ENCODE peak calls at places on chromosomes 5 and 9, in six cellular contexts. A is psoas muscle; S is adipocyte; T is pancreas; X is aorta; W is CD4-positive, CD25-positive, alpha-beta regulatory T cell. U is an unnamed sample.

GRCh38 chr5:174145821-174146220 is 100.3 kb downstream of the NSG2 start:
- DNase-seq in A (no peak), S (no peak), T (no peak), W (no peak), X (no peak), U (no peak)

GRCh38 chr9:35658894-35659220 is 765 bp downstream of the CCDC107 start:
- DNase-seq in X (no peak), A (peak; percentile 76), T (no peak), W (no peak), S (peak; percentile 54), U (peak; percentile 70)

GRCh38 chr9:111896942-111897830 is 572 bp downstream of the UGCG start:
- DNase-seq in A (peak; percentile 78), W (no peak), S (peak; percentile 44), T (peak; percentile 69), X (peak; percentile 90), U (peak; percentile 32)

GRCh38 chr5:138372225-138372624 is 19.7 kb downstream of the KDM3B start:
- DNase-seq in T (no peak), S (no peak), W (no peak), A (no peak), X (no peak), U (no peak)

GRCh38 chr9:129182625-129183494 is 4.8 kb upstream of the IER5L start:
- DNase-seq in S (peak; percentile 27), T (no peak), A (peak; percentile 70), W (no peak), X (no peak), U (no peak)

GRCh38 chr5:136128416-136128935 is 4.2 kb upstream of the SMAD5 start:
- DNase-seq in X (no peak), T (no peak), S (no peak), W (no peak), A (no peak), U (no peak)

GRCh38 chr5:23994581-23995370 is 487.4 kb downstream of the PRDM9 start:
- DNase-seq in T (no peak), W (no peak), X (no peak), A (no peak), S (no peak), U (no peak)

GRCh38 chr9:24351258-24351657 is 194.4 kb downstream of the IZUMO3 start:
- DNase-seq in T (no peak), W (no peak), X (no peak), A (no peak), S (no peak), U (no peak)

GRCh38 chr5:78512440-78512839 is 136.1 kb downstream of the LHFPL2 start:
- DNase-seq in T (no peak), W (no peak), S (no peak), X (no peak), A (no peak), U (no peak)

GRCh38 chr5:52859619-52860018 is 71.9 kb downstream of the ITGA1 start:
- DNase-seq in A (no peak), W (no peak), T (no peak), X (no peak), S (peak; percentile 81), U (peak; percentile 97)

GRCh38 chr9:134734270-134734669 is 92.7 kb downstream of the COL5A1 start:
- DNase-seq in S (peak; percentile 72), W (no peak), A (peak; percentile 78), T (no peak), X (no peak), U (peak; percentile 57)

GRCh38 chr5:131928957-131929356 is 16.5 kb downstream of the MEIKIN start:
- DNase-seq in W (no peak), A (no peak), T (no peak), S (no peak), X (no peak), U (no peak)

DNA sequence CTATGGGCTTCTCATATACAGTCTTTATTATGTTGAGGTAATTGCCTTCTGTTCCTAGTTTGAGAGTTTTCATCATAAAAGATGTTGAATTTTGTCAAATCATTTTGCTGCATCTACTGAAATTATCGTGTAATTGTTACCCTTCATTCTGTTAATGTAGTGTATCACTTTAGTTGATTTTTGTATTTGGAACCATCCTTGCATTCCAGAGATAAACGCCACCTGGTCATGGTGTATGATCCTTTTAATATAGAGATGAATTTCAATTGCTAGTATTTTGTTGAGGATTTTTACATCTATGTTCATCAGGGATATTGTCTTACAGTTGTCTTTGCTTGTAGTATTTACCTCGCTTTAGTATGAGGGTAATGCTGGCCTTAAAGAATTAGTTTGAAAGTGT is 19.3 kb downstream of the MEIKIN start:
- DNase-seq in T (no peak), W (no peak), S (no peak), X (no peak), A (no peak), U (no peak)
- H3K9me3 ChIP-seq in T (no peaks in the 10 kb centered on the region), W (peaks cover 11% of the 10 kb centered on the region), S (peaks cover 51% of the 10 kb centered on the region), X (peaks cover under 1% of the 10 kb centered on the region), A (peaks cover 25% of the 10 kb centered on the region), U (no peaks in the 10 kb centered on the region)

DNA sequence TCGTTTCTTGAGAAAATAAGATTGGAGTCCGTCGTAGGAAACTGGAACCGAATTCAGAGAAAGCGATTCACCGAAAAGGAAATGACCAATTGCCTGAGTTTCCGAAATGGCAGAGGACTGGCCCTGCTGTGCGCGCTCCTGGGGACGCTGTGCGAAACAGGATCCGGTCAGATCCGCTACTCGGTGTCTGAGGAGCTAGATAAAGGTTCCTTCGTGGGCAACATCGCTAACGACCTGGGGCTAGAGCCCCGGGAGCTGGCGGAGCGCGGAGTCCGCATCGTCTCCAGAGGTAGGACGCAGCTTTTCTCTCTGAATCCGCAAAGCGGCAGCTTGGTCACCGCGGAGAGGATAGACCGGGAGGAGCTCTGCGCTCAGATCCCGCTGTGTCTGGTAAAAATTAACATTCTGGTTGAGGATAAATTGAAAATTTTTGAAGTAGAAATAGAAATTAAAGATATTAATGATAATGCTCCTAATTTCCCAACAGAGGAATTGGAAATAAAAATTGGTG is 379 bp downstream of the PCDHGA3 start:
- DNase-seq in A (no peak), X (no peak), W (no peak), T (no peak), S (no peak), U (no peak)
- H3K9me3 ChIP-seq in A (peaks cover 17% of the 10 kb centered on the region), X (peaks cover 36% of the 10 kb centered on the region), W (peaks cover 36% of the 10 kb centered on the region), T (peaks cover 6% of the 10 kb centered on the region), S (peaks cover 42% of the 10 kb centered on the region), U (peaks cover 2% of the 10 kb centered on the region)

GRCh38 chr5:131863700-131864099 is 66.9 kb upstream of the FNIP1 start:
- DNase-seq in A (no peak), W (no peak), X (no peak), T (no peak), S (no peak), U (no peak)

DNA sequence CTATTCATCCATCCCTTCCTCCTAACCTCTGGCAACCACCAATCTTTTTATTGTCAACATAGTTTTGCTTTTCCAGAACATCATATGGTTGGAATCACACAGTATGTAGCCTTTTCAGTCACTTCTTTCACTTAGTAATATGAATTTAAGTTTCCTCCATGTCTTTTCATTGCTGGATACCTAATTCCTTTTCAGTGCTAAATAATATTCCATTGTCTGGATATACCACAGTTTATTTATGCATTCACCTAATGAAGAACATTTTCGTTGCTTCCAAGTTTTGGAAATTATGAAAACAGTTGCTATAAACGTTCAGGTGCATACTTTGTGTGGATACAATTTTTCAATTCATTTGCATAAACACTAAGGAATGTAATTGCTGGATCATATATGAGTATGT is 70.7 kb upstream of the FNIP1 start:
- DNase-seq in X (no peak), T (no peak), S (no peak), W (no peak), A (no peak), U (no peak)
- H3K9me3 ChIP-seq in X (peaks cover 6% of the 10 kb centered on the region), T (no peaks in the 10 kb centered on the region), S (peaks cover 31% of the 10 kb centered on the region), W (peaks cover 35% of the 10 kb centered on the region), A (peaks cover 14% of the 10 kb centered on the region), U (no peaks in the 10 kb centered on the region)

GRCh38 chr5:91794455-91794854 is 411.3 kb upstream of the ARRDC3 start:
- DNase-seq in W (no peak), A (no peak), T (no peak), X (no peak), S (peak; percentile 4), U (peak; percentile 25)

GRCh38 chr5:91797581-91797980 is 414.5 kb upstream of the ARRDC3 start:
- DNase-seq in W (no peak), S (no peak), X (no peak), T (no peak), A (no peak), U (no peak)

GRCh38 chr5:91794856-91795548 is 411.9 kb upstream of the ARRDC3 start:
- DNase-seq in T (no peak), W (no peak), X (no peak), S (peak; percentile 14), A (no peak), U (peak; percentile 62)
- H3K9me3 ChIP-seq in T (no peaks in the 10 kb centered on the region), W (no peaks in the 10 kb centered on the region), X (no peaks in the 10 kb centered on the region), S (no peaks in the 10 kb centered on the region), A (no peaks in the 10 kb centered on the region), U (no peaks in the 10 kb centered on the region)

GRCh38 chr5:17738461-17738860 is 104.2 kb downstream of the TAF11L14 start:
- DNase-seq in S (no peak), A (no peak), W (no peak), X (no peak), T (no peak), U (no peak)
- H3K9me3 ChIP-seq in S (no peaks in the 10 kb centered on the region), A (no peaks in the 10 kb centered on the region), W (peaks cover 4% of the 10 kb centered on the region), X (peaks cover 1% of the 10 kb centered on the region), T (no peaks in the 10 kb centered on the region), U (no peaks in the 10 kb centered on the region)

U was measured in fibroblast of lung.